ENCODE peak calls at places on chromosomes 2 and 18, in five cellular contexts. V, K, U, T and B are unnamed samples.
A peak's percentile ranks its signal among the peaks of the same experiment; 100 is the strongest.

GRCh38 chr18:12394428-12394827 is 13.3 kb upstream of the PRELID3A start:
- DNase-seq in V (no peak), K (no peak), U (no peak), T (peak; percentile 9), B (no peak)

GRCh38 chr2:138720035-138720589 is 60.1 kb downstream of the NXPH2 start:
- DNase-seq in V (peak; percentile 45), K (no peak), U (no peak), T (no peak), B (peak; percentile 32)

GRCh38 chr2:131039908-131040660 is 53.2 kb downstream of the FAM168B start:
- DNase-seq in V (no peak), K (no peak), U (no peak), T (no peak), B (no peak)

GRCh38 chr18:68484241-68484640 is 230.7 kb downstream of the TMX3 start:
- DNase-seq in V (no peak), K (no peak), U (no peak), T (no peak), B (no peak)

GRCh38 chr2:104844813-104845551 is 8.9 kb upstream of the POU3F3 start:
- DNase-seq in V (no peak), K (no peak), U (peak; percentile 71), T (no peak), B (no peak)

GRCh38 chr18:25832008-25832604 is 258.3 kb downstream of the SS18 start:
- DNase-seq in V (peak; percentile 25), K (peak; percentile 6), U (peak; percentile 62), T (peak; percentile 55), B (peak; percentile 47)

GRCh38 chr18:49024408-49024807 is 73.6 kb upstream of the SMAD7 start:
- DNase-seq in V (no peak), K (no peak), U (no peak), T (no peak), B (no peak)

GRCh38 chr18:51437280-51438271 is 240.1 kb upstream of the MEX3C start:
- DNase-seq in V (no peak), K (no peak), U (no peak), T (no peak), B (no peak)

GRCh38 chr18:35460719-35461118 is 37.0 kb downstream of the INO80C start:
- DNase-seq in V (no peak), K (no peak), U (no peak), T (no peak), B (no peak)

GRCh38 chr2:67782443-67782842 is 280.4 kb downstream of the C1D start:
- DNase-seq in V (no peak), K (no peak), U (no peak), T (no peak), B (no peak)

GRCh38 chr2:98656800-98657199 is 48.4 kb downstream of the UNC50 start:
- DNase-seq in V (no peak), K (no peak), U (no peak), T (no peak), B (no peak)

GRCh38 chr2:233992481-233993217 is 57.9 kb upstream of the SPP2 start:
- DNase-seq in V (no peak), K (no peak), U (no peak), T (no peak), B (no peak)

GRCh38 chr2:127365211-127365643 is 22.5 kb downstream of the MAP3K2 start:
- DNase-seq in V (no peak), K (no peak), U (no peak), T (no peak), B (no peak)

GRCh38 chr2:241358470-241358869 is 2.4 kb downstream of the FARP2 start:
- DNase-seq in V (no peak), K (no peak), U (no peak), T (no peak), B (no peak)

GRCh38 chr18:13909141-13909540 is 6.2 kb downstream of the MC2R start:
- DNase-seq in V (no peak), K (no peak), U (no peak), T (no peak), B (no peak)

GRCh38 chr2:102839668-102840388 is 78.0 kb downstream of the TMEM182 start:
- DNase-seq in V (peak; percentile 35), K (peak; percentile 22), U (peak; percentile 40), T (peak; percentile 34), B (peak; percentile 53)

GRCh38 chr18:75548353-75548752 is 120.8 kb upstream of the SMIM21 start:
- DNase-seq in V (no peak), K (peak; percentile 18), U (peak; percentile 17), T (no peak), B (peak; percentile 37)

GRCh38 chr18:9708057-9708881 is at the start of gene RAB31:
- DNase-seq in V (no peak), K (no peak), U (peak; percentile 88), T (peak; percentile 91), B (peak; percentile 43)

GRCh38 chr2:187549951-187550555 is 4.2 kb downstream of the TFPI start:
- DNase-seq in V (peak; percentile 90), K (no peak), U (no peak), T (no peak), B (no peak)

GRCh38 chr2:189369566-189369965 is 71.7 kb upstream of the WDR75 start:
- DNase-seq in V (no peak), K (no peak), U (no peak), T (no peak), B (no peak)

GRCh38 chr2:201363857-201364560 is 6.9 kb upstream of the FLACC1 start:
- DNase-seq in V (peak; percentile 64), K (peak; percentile 24), U (peak; percentile 28), T (peak; percentile 18), B (peak; percentile 60)

GRCh38 chr2:237456200-237456731 is 30.8 kb upstream of the MLPH start:
- DNase-seq in V (no peak), K (no peak), U (no peak), T (no peak), B (no peak)

GRCh38 chr2:173613386-173613785 is 258.7 kb downstream of the CDCA7 start:
- DNase-seq in V (no peak), K (no peak), U (no peak), T (no peak), B (no peak)

GRCh38 chr18:8176554-8176953 is 432.7 kb upstream of the RAB12 start:
- DNase-seq in V (peak; percentile 80), K (no peak), U (no peak), T (no peak), B (no peak)

GRCh38 chr2:51638811-51639210 is 606.9 kb upstream of the NRXN1 start:
- DNase-seq in V (no peak), K (no peak), U (no peak), T (no peak), B (no peak)

GRCh38 chr2:24919977-24920812 is at the start of gene ADCY3:
- DNase-seq in V (no peak), K (no peak), U (peak; percentile 94), T (peak; percentile 86), B (peak; percentile 74)

GRCh38 chr18:49022311-49023280 is 71.8 kb upstream of the SMAD7 start:
- DNase-seq in V (no peak), K (no peak), U (no peak), T (no peak), B (no peak)

GRCh38 chr2:573025-573424 is 104.2 kb downstream of the TMEM18 start:
- DNase-seq in V (no peak), K (no peak), U (no peak), T (no peak), B (no peak)

GRCh38 chr18:78554944-78555608 is 424.5 kb upstream of the SALL3 start:
- DNase-seq in V (no peak), K (no peak), U (no peak), T (no peak), B (no peak)

GRCh38 chr18:59846814-59847490 is 52.8 kb upstream of the PMAIP1 start:
- DNase-seq in V (no peak), K (no peak), U (no peak), T (no peak), B (no peak)

GRCh38 chr2:161118722-161119121 is 41.5 kb upstream of the TANK start:
- DNase-seq in V (no peak), K (no peak), U (no peak), T (no peak), B (no peak)

GRCh38 chr2:142008135-142008744 is 122.6 kb downstream of the LRP1B start:
- DNase-seq in V (no peak), K (no peak), U (no peak), T (no peak), B (no peak)

GRCh38 chr2:11764920-11765319 is 18.5 kb downstream of the LPIN1 start:
- DNase-seq in V (no peak), K (no peak), U (no peak), T (no peak), B (no peak)

GRCh38 chr2:11766016-11766415 is 19.6 kb downstream of the LPIN1 start:
- DNase-seq in V (no peak), K (no peak), U (no peak), T (no peak), B (no peak)

GRCh38 chr2:11762799-11763461 is 16.5 kb downstream of the LPIN1 start:
- DNase-seq in V (no peak), K (no peak), U (no peak), T (no peak), B (no peak)

GRCh38 chr2:11765501-11765900 is 19.1 kb downstream of the LPIN1 start:
- DNase-seq in V (no peak), K (no peak), U (no peak), T (no peak), B (no peak)

GRCh38 chr2:11764359-11764758 is 17.9 kb downstream of the LPIN1 start:
- DNase-seq in V (no peak), K (no peak), U (peak; percentile 89), T (no peak), B (no peak)
- TF ChIP-seq JUND in V (no peak), K (no peak), U (no peak), T (no peak), B (no peak)

GRCh38 chr2:238911376-238912227 is 63.7 kb downstream of the TWIST2 start:
- DNase-seq in V (no peak), K (no peak), U (no peak), T (no peak), B (no peak)
- TF ChIP-seq JUND in V (no peak), K (no peak), U (no peak), T (no peak), B (no peak)

DNA sequence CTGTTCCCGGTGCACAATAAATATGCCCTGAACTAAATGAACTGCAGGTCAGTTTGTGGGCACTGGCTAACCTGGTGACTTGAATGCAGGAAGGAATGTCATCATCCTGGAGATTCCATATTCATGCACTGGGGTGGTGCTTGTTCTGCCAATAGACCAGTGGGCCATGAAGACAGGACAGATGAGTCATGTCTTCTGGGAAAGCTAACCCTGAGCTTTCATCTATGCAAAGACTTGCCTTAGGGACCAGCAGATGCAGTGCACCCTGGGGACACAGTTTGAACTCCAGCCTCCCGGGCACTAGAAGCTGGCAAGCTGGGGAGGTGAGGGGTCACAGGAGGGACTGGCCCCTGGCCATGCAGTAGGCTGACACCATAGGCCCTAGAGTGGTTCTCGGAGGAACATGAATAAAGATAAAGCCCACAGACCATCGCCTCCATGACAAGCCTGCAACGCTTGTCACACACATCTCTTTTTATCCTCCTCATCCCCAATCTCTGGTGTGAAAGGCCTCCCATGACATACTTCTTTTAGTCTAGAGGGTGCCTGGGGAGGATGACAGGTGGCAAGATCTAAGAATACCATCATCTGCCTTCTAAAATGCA is 267.5 kb upstream of the RAB6C start:
- DNase-seq in V (no peak), K (no peak), U (no peak), T (no peak), B (no peak)
- TF ChIP-seq JUND in V (no peak), K (no peak), U (no peak), T (no peak), B (no peak)

DNA sequence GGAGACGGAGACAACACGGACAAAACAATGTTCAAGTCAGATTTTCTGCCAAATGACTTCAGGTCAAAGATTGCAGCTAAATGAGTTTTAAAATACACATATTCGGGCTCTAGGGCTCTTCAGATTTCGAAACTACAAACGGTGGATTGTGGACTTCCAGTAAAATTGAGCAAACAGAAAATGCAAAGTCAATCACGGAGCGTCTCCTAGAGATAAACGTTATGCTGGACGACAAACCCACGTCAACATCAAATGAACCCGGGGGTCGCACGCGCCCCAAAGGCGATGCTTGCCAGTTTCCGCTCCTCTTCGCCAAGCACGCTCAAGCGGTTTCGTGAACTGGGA is 486 bp downstream of the MRPS5 start:
- DNase-seq in V (peak; percentile 73), K (no peak), U (no peak), T (no peak), B (no peak)
- TF ChIP-seq JUND in V (no peak), K (no peak), U (no peak), T (no peak), B (no peak)